ENCODE peak calls at places on chromosomes 4 and X, in four cellular contexts. Y is K562, M is GM12878, P is H1. X is an unnamed sample.

GRCh38 chrX:55057691-55058249 is 17.1 kb upstream of the PAGE2B start:
- DNase-seq in M (no peak), Y (peak; percentile 26), P (peak; percentile 32), X (peak; percentile 40)

GRCh38 chrX:9816094-9816700 is 30.0 kb downstream of the SHROOM2 start:
- DNase-seq in P (no peak), Y (no peak), M (no peak), X (no peak)

GRCh38 chr4:108685036-108685686 is 34.8 kb downstream of the OSTC start:
- DNase-seq in M (no peak), Y (no peak), P (no peak), X (no peak)

GRCh38 chr4:182918044-182918607 is 940 bp upstream of the DCTD start:
- DNase-seq in M (peak; percentile 65), Y (no peak), P (no peak), X (no peak)

GRCh38 chr4:791866-792630 is 33.9 kb downstream of the CPLX1 start:
- DNase-seq in P (no peak), Y (peak; percentile 46), M (no peak), X (no peak)

GRCh38 chr4:178136736-178137345 is 694.6 kb upstream of the AGA start:
- DNase-seq in P (no peak), M (no peak), Y (no peak), X (no peak)

GRCh38 chr4:8871417-8872401 is at the start of gene HMX1:
- DNase-seq in M (no peak), P (peak; percentile 85), Y (no peak), X (peak; percentile 100)

GRCh38 chr4:1169171-1169671 is 3.2 kb downstream of the SPON2 start:
- DNase-seq in P (no peak), M (no peak), Y (no peak), X (no peak)

GRCh38 chrX:21940356-21940829 is at the start of gene SMS:
- DNase-seq in P (peak; percentile 70), M (no peak), Y (peak; percentile 89), X (peak; percentile 88)

GRCh38 chrX:54178100-54178940 is 4.7 kb downstream of the FAM120C start:
- DNase-seq in M (no peak), Y (no peak), P (no peak), X (no peak)

GRCh38 chr4:184907216-184907615 is 81.4 kb upstream of the ACSL1 start:
- DNase-seq in M (no peak), Y (no peak), P (no peak), X (no peak)

GRCh38 chrX:118272237-118272636 is 73.7 kb upstream of the WDR44 start:
- DNase-seq in M (no peak), P (no peak), Y (no peak), X (no peak)

GRCh38 chr4:38209654-38210053 is 249.5 kb downstream of the PTTG2 start:
- DNase-seq in Y (no peak), M (no peak), P (no peak), X (no peak)

GRCh38 chrX:37060999-37061398 is 52.8 kb downstream of the FAM47C start:
- DNase-seq in P (no peak), Y (peak; percentile 12), M (no peak), X (peak; percentile 18)

GRCh38 chr4:107548211-107548905 is 171.7 kb downstream of the PAPSS1 start:
- DNase-seq in Y (no peak), M (no peak), P (no peak), X (no peak)

GRCh38 chr4:57501715-57502114 is 391.5 kb upstream of the IGFBP7 start:
- DNase-seq in M (no peak), P (no peak), Y (no peak), X (no peak)

GRCh38 chr4:132506568-132506967 is 642.5 kb upstream of the PCDH10 start:
- DNase-seq in P (no peak), M (no peak), Y (no peak), X (no peak)

GRCh38 chr4:132502096-132502552 is 647.0 kb upstream of the PCDH10 start:
- DNase-seq in P (no peak), M (no peak), Y (no peak), X (no peak)

GRCh38 chr4:132504438-132504837 is 644.7 kb upstream of the PCDH10 start:
- DNase-seq in M (no peak), P (no peak), Y (no peak), X (no peak)
- TF ChIP-seq JUND in M (no peak), P (no peak), Y (no peak), X (no peak)

GRCh38 chrX:20363003-20363674 is 96.4 kb upstream of the RPS6KA3 start:
- DNase-seq in P (no peak), Y (no peak), M (no peak), X (no peak)
- TF ChIP-seq NRF1 in P (no peak), Y (no peak), M (no peak), X (no peak)

GRCh38 chr4:24794916-24795665 is at the start of gene SOD3:
- DNase-seq in P (peak; percentile 74), M (no peak), Y (peak; percentile 50), X (no peak)
- TF ChIP-seq JUND in P (no peak), M (no peak), Y (no peak), X (no peak)

GRCh38 chr4:60019946-60020345 is 1180.2 kb upstream of the ADGRL3 start:
- DNase-seq in M (no peak), P (no peak), Y (no peak), X (no peak)

GRCh38 chr4:60013458-60013857 is 1186.7 kb upstream of the ADGRL3 start:
- DNase-seq in M (no peak), Y (no peak), P (no peak), X (no peak)

GRCh38 chr4:60020389-60020788 is 1179.7 kb upstream of the ADGRL3 start:
- DNase-seq in M (no peak), P (no peak), Y (no peak), X (no peak)

GRCh38 chr4:60019180-60019579 is 1180.9 kb upstream of the ADGRL3 start:
- DNase-seq in P (no peak), Y (no peak), M (no peak), X (no peak)
- TF ChIP-seq NRF1 in P (no peak), Y (no peak), M (no peak), X (no peak)

GRCh38 chrX:110216027-110216426 is 101.9 kb downstream of the AMMECR1 start:
- DNase-seq in Y (no peak), P (no peak), M (no peak), X (no peak)

GRCh38 chrX:110214684-110215083 is 103.2 kb downstream of the AMMECR1 start:
- DNase-seq in P (no peak), Y (no peak), M (no peak), X (no peak)

GRCh38 chrX:110219920-110220319 is 98.0 kb downstream of the AMMECR1 start:
- DNase-seq in P (no peak), M (no peak), Y (no peak), X (no peak)

GRCh38 chrX:110215411-110215810 is 102.5 kb downstream of the AMMECR1 start:
- DNase-seq in P (no peak), M (no peak), Y (no peak), X (no peak)

GRCh38 chrX:110218591-110218990 is 99.3 kb downstream of the AMMECR1 start:
- DNase-seq in M (no peak), Y (no peak), P (no peak), X (no peak)
- TF ChIP-seq JUND in M (no peak), Y (no peak), P (no peak), X (no peak)

GRCh38 chr4:101177146-101177545 is 170.2 kb downstream of the PPP3CA start:
- DNase-seq in Y (no peak), M (no peak), P (no peak), X (no peak)

GRCh38 chr4:101174679-101175078 is 172.6 kb downstream of the PPP3CA start:
- DNase-seq in P (no peak), M (no peak), Y (no peak), X (no peak)

GRCh38 chr4:101178731-101179130 is 168.6 kb downstream of the PPP3CA start:
- DNase-seq in M (no peak), P (no peak), Y (no peak), X (no peak)

GRCh38 chr4:101171747-101172146 is 175.6 kb downstream of the PPP3CA start:
- DNase-seq in Y (no peak), M (no peak), P (no peak), X (no peak)

GRCh38 chr4:101175896-101176676 is 171.2 kb downstream of the PPP3CA start:
- DNase-seq in P (no peak), Y (no peak), M (no peak), X (no peak)
- TF ChIP-seq NRF1 in P (no peak), Y (no peak), M (no peak), X (no peak)

GRCh38 chrX:72128183-72128834 is 3.4 kb downstream of the RTL5 start:
- DNase-seq in M (no peak), Y (no peak), P (no peak), X (no peak)

GRCh38 chrX:72127332-72127731 is 4.4 kb downstream of the RTL5 start:
- DNase-seq in Y (no peak), M (no peak), P (no peak), X (no peak)

GRCh38 chrX:72130156-72130761 is 1.5 kb downstream of the RTL5 start:
- DNase-seq in P (no peak), Y (no peak), M (no peak), X (no peak)

GRCh38 chrX:72129661-72130060 is 2.1 kb downstream of the RTL5 start:
- DNase-seq in M (no peak), P (no peak), Y (no peak), X (no peak)

GRCh38 chrX:72128881-72129280 is 2.8 kb downstream of the RTL5 start:
- DNase-seq in M (no peak), P (peak; percentile 57), Y (no peak), X (peak; percentile 49)
- TF ChIP-seq JUND in M (no peak), P (no peak), Y (no peak), X (no peak)

DNA sequence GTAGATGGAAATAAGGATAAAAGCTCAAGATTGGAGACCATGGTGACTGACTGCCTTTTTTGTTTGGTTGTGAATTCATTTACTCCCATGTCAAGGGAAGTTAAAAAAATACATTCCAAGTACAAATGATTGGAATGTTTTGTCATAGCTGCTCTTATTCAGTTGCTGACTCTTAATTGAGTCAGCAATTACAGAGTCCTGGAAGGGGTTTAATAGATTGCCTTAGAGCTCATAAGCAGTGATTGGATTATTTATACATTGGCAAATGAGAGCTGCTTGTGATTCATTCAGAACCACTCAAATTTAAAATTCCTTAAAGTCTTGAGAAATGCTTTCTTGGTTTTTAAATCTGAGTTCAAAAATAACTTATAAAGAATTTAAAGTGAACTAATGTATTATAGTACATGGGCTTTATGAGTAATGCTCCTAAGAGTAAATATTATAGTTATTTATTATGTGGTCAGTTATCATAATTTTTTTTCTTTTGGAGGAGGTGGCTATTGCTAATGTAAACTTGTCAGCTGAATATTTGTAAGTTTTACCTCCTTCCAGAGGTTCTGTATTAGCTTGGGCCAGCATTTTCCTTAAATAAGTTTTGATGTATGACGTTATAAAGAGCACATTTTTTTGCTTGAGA is 13.6 kb downstream of the JADE1 start:
- DNase-seq in M (no peak), P (no peak), Y (no peak), X (no peak)
- TF ChIP-seq NRF1 in M (no peak), P (no peak), Y (no peak), X (no peak)